ENCODE peak calls at places on chromosomes 7 and 10, in eight cellular contexts. N is esophagus squamous epithelium, L is posterior vena cava, J is IMR-90, E is HepG2, W is mesothelial cell of epicardium, D is memory B cell, T is left lobe of liver. I is an unnamed sample.

GRCh38 chr7:80858141-80858903 is 60.5 kb downstream of the SEMA3C start:
- DNase-seq in N (no peak), L (no peak), J (peak; percentile 74), E (peak; percentile 50), W (no peak), D (no peak), T (no peak), I (no peak)

GRCh38 chr10:125294109-125294508 is 133.7 kb upstream of the CTBP2 start:
- DNase-seq in N (no peak), L (no peak), J (no peak), E (no peak), W (no peak), D (no peak), T (no peak), I (no peak)

GRCh38 chr10:112898540-112899395 is 51.3 kb upstream of the TCF7L2 start:
- DNase-seq in N (no peak), L (no peak), J (peak; percentile 80), E (peak; percentile 90), W (no peak), D (no peak), T (peak; percentile 78), I (no peak)

GRCh38 chr10:82778908-82779307 is 903.9 kb downstream of the NRG3 start:
- DNase-seq in N (no peak), L (no peak), J (no peak), E (no peak), W (no peak), D (no peak), T (no peak), I (no peak)

GRCh38 chr7:95026421-95027072 is 119.2 kb downstream of the PPP1R9A start:
- DNase-seq in N (no peak), L (no peak), J (no peak), E (no peak), W (no peak), D (no peak), T (no peak), I (no peak)

GRCh38 chr10:101072923-101073322 is 11.1 kb downstream of the KAZALD1 start:
- DNase-seq in N (no peak), L (no peak), J (no peak), E (no peak), W (no peak), D (no peak), T (no peak), I (no peak)

GRCh38 chr10:69456880-69457693 is 5.8 kb downstream of the TSPAN15 start:
- DNase-seq in N (no peak), L (no peak), J (no peak), E (no peak), W (no peak), D (no peak), T (no peak), I (no peak)

GRCh38 chr10:90318659-90319058 is 539.2 kb downstream of the HTR7 start:
- DNase-seq in N (no peak), L (no peak), J (no peak), E (no peak), W (no peak), D (no peak), T (no peak), I (no peak)

I was measured in osteocyte.